ENCODE peak calls at places on chromosomes 13 and 19, in ten cellular contexts. X is CD8-positive, alpha-beta T cell; J is psoas muscle; K is lung; D is uterus; C is OCI-LY7; I is mesenchymal stem cell; E is astrocyte; G is sigmoid colon; P is colonic mucosa. L is an unnamed sample.

GRCh38 chr13:69109891-69110525 is 997.6 kb upstream of the ATXN8OS start:
- DNase-seq in X (no peak), J (no peak), K (no peak), D (no peak), C (no peak), I (peak; percentile 6), E (no peak), G (no peak), P (no peak), L (no peak)

GRCh38 chr19:7366701-7367420 is 18.1 kb downstream of the ARHGEF18 start:
- DNase-seq in X (no peak), J (no peak), K (no peak), D (no peak), C (peak; percentile 69), I (peak; percentile 35), E (peak; percentile 26), G (no peak), P (peak; percentile 33), L (peak; percentile 32)

GRCh38 chr19:32172761-32173160 is 172.6 kb upstream of the ZNF507 start:
- DNase-seq in X (no peak), J (no peak), K (peak; percentile 24), D (no peak), C (no peak), I (no peak), E (no peak), G (no peak), P (no peak), L (no peak)

GRCh38 chr13:27372896-27373295 is 51.5 kb upstream of the GTF3A start:
- DNase-seq in X (no peak), J (no peak), K (peak; percentile 71), D (no peak), C (no peak), I (peak; percentile 39), E (no peak), G (no peak), P (peak; percentile 76), L (no peak)

GRCh38 chr13:86038490-86038889 is 239.3 kb upstream of the SLITRK6 start:
- DNase-seq in X (no peak), J (no peak), K (no peak), D (no peak), C (no peak), I (no peak), E (no peak), G (no peak), P (no peak), L (no peak)

GRCh38 chr19:32224371-32225244 is 120.8 kb upstream of the ZNF507 start:
- DNase-seq in X (peak; percentile 74), J (peak; percentile 78), K (peak; percentile 45), D (peak; percentile 70), C (peak; percentile 6), I (peak; percentile 35), E (peak; percentile 1), G (no peak), P (peak; percentile 49), L (peak; percentile 15)

GRCh38 chr19:49528211-49528771 is 488 bp downstream of the RCN3 start:
- DNase-seq in X (no peak), J (no peak), K (no peak), D (peak; percentile 62), C (no peak), I (peak; percentile 58), E (peak; percentile 59), G (peak; percentile 77), P (no peak), L (no peak)

GRCh38 chr19:29259867-29260281 is 46.9 kb upstream of the UQCRFS1 start:
- DNase-seq in X (peak; percentile 31), J (no peak), K (no peak), D (no peak), C (no peak), I (no peak), E (no peak), G (no peak), P (no peak), L (no peak)

DNA sequence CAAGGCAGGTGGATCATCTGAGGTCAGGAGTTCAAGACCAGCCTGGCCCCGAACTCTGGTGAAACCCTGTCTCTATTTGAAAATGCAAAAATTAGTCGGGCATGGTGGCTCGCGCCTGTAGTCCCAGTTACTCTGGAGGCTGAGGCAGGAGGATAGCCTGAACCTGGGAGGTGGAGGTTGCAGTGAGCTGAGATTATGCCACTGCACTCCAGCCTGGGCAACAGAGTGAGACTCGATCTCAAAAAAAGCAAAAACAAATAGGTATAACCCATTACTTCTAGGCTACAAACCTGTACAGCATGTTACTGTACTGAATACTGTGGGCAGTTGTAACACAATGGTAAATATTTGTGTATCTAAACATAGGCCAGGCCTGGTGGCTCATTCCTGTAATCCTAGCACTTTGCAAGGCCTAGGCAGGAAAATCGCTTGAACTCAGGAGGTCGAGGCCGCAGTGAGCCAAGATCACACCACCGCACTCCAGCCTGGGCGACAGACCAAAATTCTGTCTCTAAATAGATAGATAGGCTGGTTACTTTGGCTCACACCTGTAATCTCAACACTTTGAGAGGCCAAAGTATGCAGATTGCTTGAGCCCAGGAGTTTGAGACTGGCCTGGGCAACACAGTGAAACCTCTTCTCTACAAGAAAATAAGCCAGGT is 63.5 kb downstream of the MYO9B start:
- DNase-seq in X (no peak), J (no peak), K (peak; percentile 72), D (no peak), C (no peak), I (no peak), E (no peak), G (no peak), P (no peak), L (no peak)
- H3K27ac ChIP-seq in X (no peak overlapping the region), J (peak overlapping the region; percentile 77), K (peak overlapping the region; percentile 51), D (no peak overlapping the region), C (no peak overlapping the region), I (no peak overlapping the region), E (no peak overlapping the region), G (peak overlapping the region; percentile 23), P (no peak overlapping the region), L (no peak overlapping the region)

DNA sequence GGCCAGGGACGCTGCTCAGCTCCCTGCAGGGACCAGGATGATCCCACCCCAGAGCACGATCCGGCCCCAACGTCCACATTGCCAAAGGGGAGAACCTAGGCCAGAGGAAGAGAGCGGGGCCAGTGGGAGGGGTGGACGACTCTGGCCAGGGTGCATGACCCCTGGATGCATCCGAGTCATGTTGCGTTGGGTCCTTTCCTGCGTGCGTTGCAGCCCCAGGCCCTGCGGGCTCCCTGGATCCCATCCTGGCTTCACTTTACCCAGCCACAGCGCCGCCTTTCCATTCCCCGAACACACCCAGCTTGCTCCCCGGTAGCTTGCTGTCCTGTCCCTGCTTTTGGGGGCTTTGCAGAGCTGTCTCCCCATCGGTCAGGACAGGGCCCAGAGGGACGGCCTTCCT is 10.5 kb downstream of the PLIN4 start:
- DNase-seq in X (no peak), J (no peak), K (no peak), D (no peak), C (no peak), I (no peak), E (no peak), G (no peak), P (no peak), L (no peak)
- H3K36me3 ChIP-seq in X (no peaks in the 10 kb centered on the region), J (peaks cover 62% of the 10 kb centered on the region), K (peaks cover 24% of the 10 kb centered on the region), D (no peaks in the 10 kb centered on the region), C (peaks cover 3% of the 10 kb centered on the region), I (peaks cover 56% of the 10 kb centered on the region), E (no peaks in the 10 kb centered on the region), G (peaks cover 27% of the 10 kb centered on the region), P (no peaks in the 10 kb centered on the region), L (peaks cover 33% of the 10 kb centered on the region)

GRCh38 chr13:32427852-32428580 is at the start of gene N4BP2L1:
- DNase-seq in X (peak; percentile 80), J (peak; percentile 83), K (peak; percentile 74), D (peak; percentile 75), C (peak; percentile 66), I (peak; percentile 28), E (no peak), G (peak; percentile 87), P (peak; percentile 80), L (peak; percentile 90)

GRCh38 chr13:32426981-32427851 is 714 bp downstream of the N4BP2L1 start:
- DNase-seq in X (peak; percentile 73), J (peak; percentile 79), K (peak; percentile 51), D (peak; percentile 57), C (peak; percentile 57), I (peak; percentile 38), E (no peak), G (peak; percentile 83), P (peak; percentile 52), L (peak; percentile 78)

GRCh38 chr13:32428581-32429072 is 697 bp upstream of the N4BP2L1 start:
- DNase-seq in X (no peak), J (no peak), K (no peak), D (no peak), C (peak; percentile 19), I (no peak), E (no peak), G (no peak), P (no peak), L (no peak)

GRCh38 chr13:32425158-32425557 is 2.8 kb downstream of the N4BP2L1 start:
- DNase-seq in X (no peak), J (no peak), K (no peak), D (no peak), C (no peak), I (no peak), E (no peak), G (no peak), P (no peak), L (no peak)

DNA sequence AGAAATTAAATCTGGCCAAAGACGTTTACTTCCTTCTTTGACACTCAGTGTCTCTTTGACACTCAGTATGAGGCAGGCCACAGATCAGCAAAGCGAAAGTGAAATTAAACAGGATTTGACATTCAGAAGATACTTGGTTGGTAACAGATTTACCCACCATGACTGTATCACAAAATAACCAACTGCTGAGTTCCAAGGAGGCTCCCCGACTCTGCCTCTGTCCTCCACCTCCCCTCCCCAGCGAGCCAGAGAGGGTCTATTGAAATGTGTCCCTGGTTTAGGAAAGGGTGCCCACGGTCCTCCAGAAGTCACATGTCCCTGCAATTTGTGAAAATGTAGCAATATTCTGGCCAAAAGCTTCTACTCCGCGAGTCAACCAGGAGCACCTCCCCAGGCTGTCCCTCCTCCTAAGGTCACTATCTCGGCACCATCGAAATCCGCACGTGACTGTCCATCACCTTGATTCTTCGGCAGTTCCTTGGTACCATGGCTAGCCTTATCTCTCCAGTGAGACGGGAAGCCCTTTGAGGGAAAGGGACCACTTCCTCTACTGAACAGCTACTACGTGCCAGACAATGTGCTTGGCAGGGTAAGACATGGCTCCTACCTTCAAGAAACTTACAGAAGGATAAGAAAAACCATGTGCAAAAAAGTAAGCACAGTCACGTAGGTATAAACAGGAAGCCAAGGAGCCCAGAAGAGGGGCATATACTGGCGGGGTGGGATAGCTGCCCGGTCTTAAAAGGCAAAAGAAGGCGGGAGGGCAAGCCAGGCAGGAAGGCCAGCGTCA is 1.5 kb downstream of the N4BP2L1 start:
- DNase-seq in X (peak; percentile 55), J (no peak), K (no peak), D (no peak), C (peak; percentile 79), I (peak; percentile 46), E (no peak), G (no peak), P (peak; percentile 43), L (peak; percentile 66)
- H3K27ac ChIP-seq in X (peak overlapping the region; percentile 85), J (peak overlapping the region; percentile 88), K (peak overlapping the region; percentile 76), D (peak overlapping the region; percentile 93), C (peak overlapping the region; percentile 60), I (no peak overlapping the region), E (no peak overlapping the region), G (peak overlapping the region; percentile 89), P (peak overlapping the region; percentile 86), L (peak overlapping the region; percentile 87)

GRCh38 chr19:3455393-3455955 is 24.9 kb downstream of the SMIM24 start:
- DNase-seq in X (no peak), J (no peak), K (no peak), D (no peak), C (no peak), I (no peak), E (no peak), G (no peak), P (no peak), L (no peak)

GRCh38 chr19:3455960-3456601 is 24.2 kb downstream of the SMIM24 start:
- DNase-seq in X (no peak), J (no peak), K (no peak), D (no peak), C (no peak), I (no peak), E (no peak), G (no peak), P (no peak), L (no peak)

GRCh38 chr19:3457531-3458228 is 22.6 kb downstream of the SMIM24 start:
- DNase-seq in X (no peak), J (no peak), K (no peak), D (no peak), C (no peak), I (peak; percentile 69), E (no peak), G (no peak), P (no peak), L (no peak)

GRCh38 chr19:3458229-3458555 is 22.1 kb downstream of the SMIM24 start:
- DNase-seq in X (no peak), J (no peak), K (no peak), D (no peak), C (no peak), I (peak; percentile 88), E (peak; percentile 67), G (no peak), P (no peak), L (no peak)

GRCh38 chr19:3456925-3457530 is 23.3 kb downstream of the SMIM24 start:
- DNase-seq in X (no peak), J (no peak), K (no peak), D (no peak), C (no peak), I (no peak), E (no peak), G (no peak), P (no peak), L (no peak)
- H3K36me3 ChIP-seq in X (peaks cover 17% of the 10 kb centered on the region), J (peaks cover 70% of the 10 kb centered on the region), K (peaks cover 59% of the 10 kb centered on the region), D (no peaks in the 10 kb centered on the region), C (no peaks in the 10 kb centered on the region), I (peaks cover 59% of the 10 kb centered on the region), E (peaks cover 17% of the 10 kb centered on the region), G (peaks cover 47% of the 10 kb centered on the region), P (no peaks in the 10 kb centered on the region), L (peaks cover 59% of the 10 kb centered on the region)